ENCODE peak calls at places on chromosomes 11 and 22, in ten cellular contexts. E is HCT116, J is Peyer's patch, I is esophagus muscularis mucosa, A is stomach, U is A549, O is body of pancreas, X is tibial nerve, V is IMR-90, P is endothelial cell of umbilical vein. N is an unnamed sample. For H3K4me1, the result is how much of the 10 kb centered on the place peaks cover.

GRCh38 chr11:95092549-95093324 is 3.1 kb downstream of the ENDOD1 start:
- DNase-seq in X (no peak), U (peak), V (peak), O (no peak), I (no peak), P (peak), E (no peak), A (no peak), J (no peak), N (no peak)

GRCh38 chr11:17658211-17658610 is 61.2 kb upstream of the MYOD1 start:
- DNase-seq in E (no peak), A (no peak), U (no peak), J (no peak), V (no peak), P (no peak), I (no peak), X (no peak), O (no peak), N (no peak)

GRCh38 chr22:44697423-44698179 is 4.4 kb upstream of the PRR5 start:
- DNase-seq in P (peak), A (peak), J (peak), I (no peak), U (peak), V (peak), X (peak), E (peak), O (peak), N (peak)

GRCh38 chr11:72038491-72038890 is 39.8 kb downstream of the IL18BP start:
- DNase-seq in V (peak), E (no peak), A (peak), J (no peak), O (peak), X (peak), I (no peak), U (no peak), P (no peak), N (peak)

GRCh38 chr11:13140028-13140870 is 131.1 kb downstream of the RASSF10 start:
- DNase-seq in E (no peak), V (peak), O (peak), U (peak), J (no peak), X (no peak), A (peak), P (no peak), I (peak), N (no peak)

GRCh38 chr11:27722117-27722844 is 22.0 kb upstream of the BDNF start:
- DNase-seq in A (no peak), E (no peak), U (no peak), X (no peak), J (no peak), I (no peak), P (peak), O (no peak), V (peak), N (no peak)

GRCh38 chr11:119344291-119345010 is 2.1 kb downstream of the MFRP start:
- DNase-seq in A (no peak), P (no peak), J (no peak), I (no peak), V (no peak), X (no peak), U (no peak), E (no peak), O (no peak), N (no peak)

GRCh38 chr22:20298803-20299735 is 20.8 kb downstream of the DGCR6L start:
- DNase-seq in V (peak), P (peak), E (peak), O (peak), U (peak), I (peak), A (peak), X (peak), J (peak), N (peak)

GRCh38 chr22:21775061-21775460 is 39.5 kb upstream of the YPEL1 start:
- DNase-seq in P (no peak), X (no peak), U (no peak), J (peak), V (peak), A (no peak), E (no peak), O (no peak), I (no peak), N (peak)

GRCh38 chr11:133082453-133082781 is 449.9 kb downstream of the OPCML start:
- DNase-seq in I (peak), V (no peak), E (no peak), P (no peak), U (no peak), A (no peak), X (peak), J (peak), O (peak), N (peak)

GRCh38 chr11:72962084-72962483 is 147.9 kb downstream of the ATG16L2 start:
- DNase-seq in X (no peak), A (no peak), J (no peak), V (peak), O (no peak), P (no peak), E (no peak), I (no peak), U (no peak), N (no peak)

GRCh38 chr11:19027829-19028595 is 32.5 kb downstream of the MRGPRX2 start:
- DNase-seq in V (peak), O (peak), U (peak), J (no peak), A (no peak), E (peak), I (no peak), X (no peak), P (peak), N (no peak)

GRCh38 chr11:106456651-106457050 is 379.2 kb downstream of the AASDHPPT start:
- DNase-seq in U (no peak), O (no peak), V (peak), A (no peak), J (no peak), I (no peak), E (no peak), X (no peak), P (no peak), N (peak)

GRCh38 chr11:2265854-2266585 is 4.4 kb downstream of the ASCL2 start:
- DNase-seq in I (peak), A (peak), X (no peak), O (peak), J (peak), E (no peak), P (no peak), V (no peak), U (no peak), N (peak)

GRCh38 chr11:47923667-47924066 is 56.7 kb upstream of the PTPRJ start:
- DNase-seq in P (peak), V (peak), J (no peak), U (no peak), O (peak), X (peak), E (no peak), I (no peak), A (peak), N (no peak)

GRCh38 chr22:32951081-32951806 is 106.9 kb downstream of the SYN3 start:
- DNase-seq in P (no peak), E (no peak), X (no peak), I (no peak), O (no peak), V (no peak), U (no peak), J (no peak), A (no peak), N (no peak)

GRCh38 chr22:23856721-23857605 is 712 bp upstream of the SLC2A11 start:
- DNase-seq in A (no peak), U (no peak), E (no peak), V (peak), O (peak), I (no peak), X (no peak), J (peak), P (peak), N (peak)

GRCh38 chr11:31808721-31809542 is 2.2 kb downstream of the PAX6 start:
- DNase-seq in O (no peak), P (no peak), J (no peak), U (no peak), A (no peak), E (no peak), I (peak), X (no peak), V (no peak), N (no peak)

GRCh38 chr22:26681395-26681821 is 24.0 kb downstream of the MIAT start:
- DNase-seq in V (peak), J (no peak), I (no peak), P (peak), X (no peak), O (no peak), A (no peak), U (no peak), E (no peak), N (no peak)

GRCh38 chr11:93905384-93905783 is 55.0 kb upstream of the VSTM5 start:
- DNase-seq in J (no peak), E (no peak), A (no peak), I (no peak), O (no peak), X (no peak), V (peak), P (no peak), U (no peak), N (no peak)

GRCh38 chr22:40001800-40002577 is 7.2 kb downstream of the FAM83F start:
- DNase-seq in O (no peak), E (no peak), A (no peak), U (no peak), V (no peak), X (no peak), I (no peak), P (no peak), J (no peak), N (no peak)

GRCh38 chr22:46734830-46735453 is 3.1 kb downstream of the CERK start:
- DNase-seq in V (no peak), I (no peak), O (peak), E (no peak), P (peak), A (peak), X (no peak), J (peak), U (no peak), N (no peak)

GRCh38 chr11:76785513-76785912 is 2.4 kb downstream of the TSKU start:
- DNase-seq in V (no peak), P (no peak), O (no peak), E (no peak), U (peak), I (no peak), J (no peak), X (no peak), A (no peak), N (no peak)

DNA sequence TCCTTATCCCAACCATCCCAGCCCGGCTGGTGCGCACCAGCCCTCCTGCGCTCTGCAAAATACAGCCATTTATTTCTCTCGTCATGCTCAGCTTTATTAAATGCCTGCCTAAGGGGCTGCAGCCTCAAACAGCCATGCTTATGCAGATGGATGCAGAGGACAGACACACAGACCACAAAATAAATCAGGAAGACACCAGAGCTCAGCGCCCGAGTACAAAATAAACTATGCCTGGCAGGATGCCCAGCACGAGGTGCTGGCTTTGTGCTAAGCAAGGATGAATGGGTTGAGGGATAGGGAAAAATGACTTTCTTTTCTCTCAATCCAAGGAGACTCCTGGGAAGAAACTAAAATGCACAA is 70.5 kb downstream of the RPUSD4 start:
- DNase-seq in I (no peak), J (no peak), U (no peak), P (peak), E (no peak), A (peak), V (peak), O (peak), X (peak), N (peak)
- H3K4me1 ChIP-seq in I (half or more), J (under half), U (under half), P (under half), E (under half), A (under half), V (under half), O (under half), X (under half), N (under half)

GRCh38 chr11:108224908-108225786 is 2.3 kb downstream of the ATM start:
- DNase-seq in U (no peak), P (no peak), X (peak), J (peak), V (no peak), E (no peak), O (no peak), I (no peak), A (no peak), N (no peak)

GRCh38 chr11:108222686-108223448 is at the start of gene ATM:
- DNase-seq in V (peak), U (peak), A (peak), X (peak), O (peak), J (peak), E (peak), P (peak), I (peak), N (peak)

GRCh38 chr11:108224366-108224765 is 1.5 kb downstream of the ATM start:
- DNase-seq in U (no peak), O (no peak), J (no peak), E (no peak), A (no peak), X (no peak), P (no peak), V (no peak), I (no peak), N (no peak)

GRCh38 chr11:108221981-108222685 is at the start of gene NPAT:
- DNase-seq in J (peak), A (peak), O (no peak), X (no peak), I (no peak), P (no peak), E (no peak), U (no peak), V (no peak), N (no peak)

GRCh38 chr11:108223449-108224149 is 732 bp downstream of the ATM start:
- DNase-seq in A (no peak), E (no peak), V (peak), U (no peak), X (no peak), J (no peak), P (no peak), I (no peak), O (no peak), N (peak)
- TF ChIP-seq POLR2A in A (no peak), E (no peak), V (no peak), U (no peak), X (no peak), J (no peak), P (no peak), I (no peak), O (no peak), N (no peak)

DNA sequence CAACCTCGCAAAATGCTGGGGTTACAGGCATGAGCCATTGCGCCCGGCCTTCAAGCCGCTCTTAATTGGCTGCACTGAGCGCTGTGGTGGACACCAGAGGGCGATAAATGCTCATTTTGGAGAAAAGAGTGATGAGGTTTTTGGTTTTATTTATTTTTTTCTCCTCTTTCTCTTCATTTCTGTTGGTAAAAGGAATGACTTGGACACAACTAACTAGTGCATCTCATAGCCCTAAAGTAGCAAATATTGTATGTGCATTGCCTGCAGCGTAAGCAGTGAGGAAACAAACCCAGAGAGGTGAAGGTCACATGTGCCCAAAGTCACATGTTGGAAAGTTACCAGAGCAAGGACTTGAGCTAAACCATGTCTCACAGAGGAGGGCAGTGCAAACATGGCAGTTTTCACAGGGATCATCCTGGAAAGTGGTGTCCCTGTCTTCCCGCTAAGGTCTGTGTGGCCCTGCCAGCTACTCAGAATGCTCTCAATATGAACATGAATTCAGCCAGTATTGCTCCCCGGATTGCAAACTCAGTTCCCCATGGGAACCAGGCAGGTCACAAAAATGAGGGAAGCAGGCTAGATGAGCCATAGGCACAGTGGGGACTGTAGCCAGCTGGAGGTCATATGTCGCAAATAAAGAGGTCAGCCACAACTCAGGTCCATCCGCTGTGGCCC is 8.6 kb upstream of the CD82 start:
- DNase-seq in V (peak), E (peak), I (no peak), A (peak), U (peak), P (peak), J (peak), O (peak), X (peak), N (peak)
- H3K4me1 ChIP-seq in V (under half), E (under half), I (under half), A (under half), U (under half), P (under half), J (under half), O (under half), X (under half), N (under half)

GRCh38 chr22:38793721-38794466 is at the start of gene DNAL4:
- DNase-seq in E (peak), P (peak), U (peak), O (peak), I (peak), A (peak), V (peak), X (peak), J (peak), N (peak)
- TF ChIP-seq POLR2A in E (no peak), P (peak), U (no peak), O (peak), I (peak), A (no peak), V (no peak), X (no peak), J (peak), N (no peak)

DNA sequence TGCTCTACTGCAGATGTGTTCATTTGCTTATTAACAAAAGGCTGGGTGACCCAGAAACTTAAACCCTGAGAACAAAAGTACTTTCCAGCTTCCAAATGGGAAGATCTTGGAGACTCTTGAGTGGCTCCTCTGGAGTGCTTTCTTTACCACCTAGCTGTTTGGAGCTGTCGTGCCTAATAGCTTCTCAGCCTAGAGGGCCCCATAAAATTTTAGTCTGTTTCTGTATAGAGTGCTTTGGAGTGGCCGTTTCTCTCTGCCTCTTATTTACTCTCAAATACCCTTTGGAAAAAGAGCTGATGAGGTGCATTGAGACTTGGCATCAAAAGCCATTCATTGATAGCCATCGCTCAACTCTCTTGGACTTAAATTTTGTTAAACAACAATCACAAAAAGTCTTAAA is 50.7 kb downstream of the ZNRF3 start:
- DNase-seq in V (no peak), U (no peak), J (no peak), E (no peak), X (no peak), A (no peak), P (no peak), O (no peak), I (no peak), N (no peak)
- H3K4me1 ChIP-seq in V (under half), U (half or more), J (under half), E (under half), X (under half), A (under half), P (under half), O (under half), I (under half), N (under half)